ENCODE peak calls at places on chromosomes 16 and 17, in ten cellular contexts. W is NCI-H1105; U is KBM-7; N is fibroblast of the conjunctiva; B is activated CD8-positive, alpha-beta T cell treated with anti-CD3 and anti-CD28 coated beads, Interleukin-2, amount 10 ng/mL, durations not matched to agents 7 days and 5 days; V is T-helper 2 cell; P is GM04503; X is ELF-1; K is SIG-M5; L is epithelial cell of prostate. F is an unnamed sample.

GRCh38 chr16:10601444-10602401 is 21.3 kb upstream of the EMP2 start:
- DNase-seq in U (no peak), B (no peak), N (no peak), K (no peak), L (no peak), W (no peak), V (no peak), X (peak), P (no peak), F (no peak)

GRCh38 chr16:57689772-57690558 is 4.6 kb upstream of the DRC7 start:
- DNase-seq in V (peak), B (peak), X (peak), L (no peak), W (no peak), K (peak), N (no peak), P (no peak), U (peak), F (no peak)

GRCh38 chr16:2790631-2791030 is 3.3 kb upstream of the PRSS33 start:
- DNase-seq in B (no peak), N (no peak), L (no peak), V (no peak), U (no peak), K (no peak), W (no peak), X (no peak), P (no peak), F (no peak)

GRCh38 chr16:19095699-19096098 is 18.1 kb upstream of the ITPRIPL2 start:
- DNase-seq in X (peak), K (no peak), L (no peak), W (no peak), U (no peak), N (no peak), P (no peak), V (no peak), B (no peak), F (no peak)

GRCh38 chr16:53726625-53727024 is 22.7 kb downstream of the FTO start:
- DNase-seq in P (no peak), W (no peak), B (no peak), N (no peak), K (no peak), U (no peak), L (peak), V (no peak), X (no peak), F (no peak)

GRCh38 chr16:84266451-84266850 is 26.6 kb upstream of the KCNG4 start:
- DNase-seq in B (peak), W (no peak), U (peak), V (peak), L (no peak), P (peak), K (no peak), N (peak), X (peak), F (no peak)

GRCh38 chr17:60676758-60677307 is 818 bp upstream of the BCAS3 start:
- DNase-seq in P (no peak), U (no peak), B (no peak), K (no peak), V (no peak), W (no peak), L (no peak), X (peak), N (no peak), F (peak)

GRCh38 chr17:59534583-59534982 is 30.8 kb upstream of the DHX40 start:
- DNase-seq in L (no peak), K (no peak), P (no peak), V (no peak), N (no peak), B (peak), U (no peak), W (no peak), X (no peak), F (no peak)

GRCh38 chr17:82103588-82104451 is 5.8 kb upstream of the FASN start:
- DNase-seq in X (peak), K (no peak), N (peak), U (no peak), V (no peak), B (no peak), P (no peak), L (no peak), W (no peak), F (peak)

GRCh38 chr16:2196162-2196980 is at the start of gene CASKIN1:
- DNase-seq in V (peak), X (no peak), L (no peak), N (no peak), K (no peak), B (no peak), U (no peak), P (no peak), W (no peak), F (no peak)

GRCh38 chr17:10881959-10882358 is 44.1 kb upstream of the PIRT start:
- DNase-seq in L (no peak), P (no peak), U (no peak), W (no peak), X (no peak), K (no peak), B (no peak), V (no peak), N (no peak), F (no peak)

GRCh38 chr17:38485146-38485468 is 56.8 kb downstream of the ARHGAP23 start:
- DNase-seq in P (no peak), X (no peak), L (no peak), B (no peak), N (no peak), V (no peak), K (no peak), W (no peak), U (no peak), F (no peak)

GRCh38 chr16:67538666-67539101 is 10.1 kb downstream of the RIPOR1 start:
- DNase-seq in W (no peak), V (no peak), B (no peak), U (no peak), K (no peak), X (peak), N (no peak), P (no peak), L (no peak), F (no peak)

GRCh38 chr17:77765292-77765691 is 193.2 kb upstream of the TNRC6C start:
- DNase-seq in U (no peak), N (no peak), W (no peak), B (no peak), K (no peak), V (no peak), L (no peak), P (no peak), X (no peak), F (no peak)

GRCh38 chr16:30065943-30066881 is 652 bp downstream of the ALDOA start:
- DNase-seq in B (no peak), L (no peak), K (no peak), W (no peak), P (no peak), U (no peak), X (no peak), V (peak), N (no peak), F (peak)

GRCh38 chr17:19317359-19318095 is 45.0 kb downstream of the B9D1 start:
- DNase-seq in V (no peak), N (no peak), W (no peak), P (no peak), U (peak), L (no peak), K (no peak), X (peak), B (no peak), F (peak)

GRCh38 chr17:73770115-73770848 is 126.0 kb upstream of the SDK2 start:
- DNase-seq in L (peak), W (peak), K (no peak), N (peak), P (peak), V (no peak), B (no peak), U (no peak), X (no peak), F (peak)

GRCh38 chr16:80034469-80034826 is 433.9 kb upstream of the MAF start:
- DNase-seq in N (no peak), W (no peak), X (no peak), P (no peak), U (no peak), L (no peak), B (no peak), K (no peak), V (no peak), F (no peak)

GRCh38 chr17:77736207-77736600 is 222.3 kb upstream of the TNRC6C start:
- DNase-seq in L (no peak), V (no peak), P (no peak), U (no peak), B (no peak), K (no peak), W (peak), N (no peak), X (no peak), F (no peak)

GRCh38 chr17:8994319-8994718 is 27.0 kb upstream of the NTN1 start:
- DNase-seq in P (no peak), L (no peak), X (peak), K (no peak), V (peak), W (peak), B (peak), U (peak), N (peak), F (peak)

GRCh38 chr16:64910351-64910750 is 211.5 kb downstream of the CDH11 start:
- DNase-seq in L (no peak), U (no peak), B (no peak), K (no peak), X (peak), V (no peak), N (no peak), W (no peak), P (peak), F (peak)